ENCODE peak calls at places on chromosomes 13 and 19, in seven cellular contexts. P is mammary epithelial cell; H is CD8-positive, alpha-beta memory T cell; U is aorta; N is endothelial cell of umbilical vein; V is IMR-90; W is fibroblast of lung. F is an unnamed sample. For H3K4me1, the result is how much of the 10 kb centered on the place peaks cover.

GRCh38 chr19:43639507-43640423 is at the start of gene CADM4:
- DNase-seq in V (no peak), N (no peak), H (peak), P (no peak), U (no peak), W (no peak), F (no peak)

GRCh38 chr19:662207-662961 is 630 bp downstream of the RNF126 start:
- DNase-seq in H (peak), U (no peak), V (peak), P (peak), W (peak), N (peak), F (peak)

GRCh38 chr19:34366670-34367423 is 1.9 kb downstream of the GPI start:
- DNase-seq in N (no peak), W (peak), V (peak), U (no peak), P (peak), H (no peak), F (peak)

GRCh38 chr19:16289594-16289993 is 35.0 kb upstream of the KLF2 start:
- DNase-seq in H (no peak), U (no peak), V (no peak), W (no peak), P (no peak), N (no peak), F (no peak)

GRCh38 chr19:33862991-33863390 is 66.3 kb downstream of the KCTD15 start:
- DNase-seq in V (no peak), U (no peak), W (no peak), N (no peak), H (no peak), P (no peak), F (no peak)

GRCh38 chr19:49689133-49690072 is at the start of gene ADM5:
- DNase-seq in V (no peak), P (no peak), U (no peak), W (no peak), N (peak), H (no peak), F (no peak)

GRCh38 chr19:46049597-46049996 is 8.8 kb upstream of the IGFL4 start:
- DNase-seq in V (no peak), U (no peak), H (no peak), P (peak), N (no peak), W (no peak), F (peak)

GRCh38 chr13:78241278-78241919 is 322.8 kb upstream of the EDNRB start:
- DNase-seq in W (peak), P (no peak), U (no peak), H (no peak), V (peak), N (peak), F (peak)

GRCh38 chr13:111047326-111047725 is 67.8 kb upstream of the ARHGEF7 start:
- DNase-seq in V (no peak), P (no peak), N (no peak), W (no peak), H (no peak), U (no peak), F (no peak)

GRCh38 chr13:30739646-30740642 is 4.6 kb downstream of the ALOX5AP start:
- DNase-seq in P (peak), V (peak), W (peak), H (peak), U (no peak), N (peak), F (no peak)

GRCh38 chr19:661427-662196 is 1.4 kb downstream of the RNF126 start:
- DNase-seq in N (no peak), U (no peak), H (peak), W (no peak), P (peak), V (no peak), F (no peak)

GRCh38 chr13:26475176-26476110 is 82.0 kb upstream of the WASF3 start:
- DNase-seq in N (no peak), P (no peak), V (no peak), H (no peak), W (no peak), U (no peak), F (no peak)

GRCh38 chr13:83839158-83839557 is 43.1 kb downstream of the SLITRK1 start:
- DNase-seq in H (no peak), W (no peak), N (no peak), V (no peak), U (no peak), P (no peak), F (no peak)

GRCh38 chr19:4009990-4010807 is 2.7 kb downstream of the PIAS4 start:
- DNase-seq in H (no peak), P (no peak), U (no peak), N (no peak), V (peak), W (no peak), F (peak)

GRCh38 chr13:45331981-45332830 is 8.8 kb downstream of the TPT1 start:
- DNase-seq in P (peak), V (peak), N (peak), U (no peak), W (peak), H (no peak), F (no peak)

GRCh38 chr13:40666905-40667621 is 622 bp upstream of the FOXO1 start:
- DNase-seq in P (no peak), U (peak), N (no peak), V (no peak), W (no peak), H (peak), F (peak)

GRCh38 chr13:95643814-95644598 is 500 bp downstream of the DZIP1 start:
- DNase-seq in H (no peak), U (peak), N (peak), V (peak), W (peak), P (peak), F (peak)

GRCh38 chr19:48746738-48747575 is at the start of gene IZUMO1:
- DNase-seq in N (peak), U (peak), W (peak), V (peak), P (no peak), H (no peak), F (peak)

GRCh38 chr13:111021270-111021669 is 93.8 kb upstream of the ARHGEF7 start:
- DNase-seq in V (no peak), W (no peak), N (no peak), P (no peak), U (no peak), H (no peak), F (no peak)

GRCh38 chr13:112696869-112697465 is 7.1 kb downstream of the ATP11A start:
- DNase-seq in N (no peak), H (no peak), P (no peak), W (no peak), V (no peak), U (no peak), F (no peak)

GRCh38 chr19:10548746-10549276 is 5.1 kb downstream of the ATG4D start:
- DNase-seq in W (no peak), H (no peak), P (no peak), U (no peak), V (no peak), N (no peak), F (no peak)

GRCh38 chr13:40371531-40372125 is 294.8 kb downstream of the FOXO1 start:
- DNase-seq in N (no peak), V (no peak), H (no peak), W (no peak), U (no peak), P (no peak), F (no peak)

GRCh38 chr19:45179063-45179847 is 671 bp downstream of the BLOC1S3 start:
- DNase-seq in H (peak), N (no peak), U (peak), V (peak), W (peak), P (peak), F (peak)

GRCh38 chr19:47343194-47343802 is 5.8 kb upstream of the DHX34 start:
- DNase-seq in N (no peak), P (no peak), H (no peak), W (no peak), V (no peak), U (no peak), F (no peak)

GRCh38 chr13:51858433-51859247 is 3.1 kb upstream of the CCDC70 start:
- DNase-seq in P (peak), U (no peak), H (no peak), N (no peak), W (no peak), V (no peak), F (no peak)

GRCh38 chr13:91351980-91352379 is 4.5 kb downstream of the MIR17HG start:
- DNase-seq in W (no peak), V (no peak), H (no peak), N (no peak), P (no peak), U (no peak), F (no peak)

GRCh38 chr13:26663801-26664200 is 96.8 kb downstream of the GPR12 start:
- DNase-seq in H (no peak), W (no peak), U (no peak), P (peak), V (no peak), N (peak), F (no peak)

GRCh38 chr19:35768082-35768421 is 7.3 kb upstream of the ARHGAP33 start:
- DNase-seq in W (no peak), V (no peak), P (no peak), N (no peak), H (no peak), U (no peak), F (no peak)

GRCh38 chr13:87889241-87889640 is 218.1 kb downstream of the SLITRK5 start:
- DNase-seq in N (no peak), U (no peak), V (no peak), H (no peak), P (no peak), W (no peak), F (no peak)

GRCh38 chr19:44554641-44555246 is 25.3 kb upstream of the CEACAM20 start:
- DNase-seq in N (no peak), P (no peak), W (no peak), V (no peak), H (no peak), U (no peak), F (no peak)

GRCh38 chr13:97468331-97468730 is 34.4 kb downstream of the RAP2A start:
- DNase-seq in W (no peak), U (no peak), V (peak), N (no peak), H (no peak), P (no peak), F (no peak)

GRCh38 chr13:97369269-97369893 is 64.6 kb upstream of the RAP2A start:
- DNase-seq in W (no peak), H (no peak), U (no peak), N (peak), P (no peak), V (no peak), F (no peak)

GRCh38 chr13:44415815-44416214 is 42.2 kb downstream of the SERP2 start:
- DNase-seq in V (no peak), H (no peak), P (no peak), W (no peak), N (no peak), U (no peak), F (no peak)

GRCh38 chr19:52331757-52332156 is 4.3 kb upstream of the ZNF610 start:
- DNase-seq in V (no peak), N (no peak), W (peak), H (no peak), P (peak), U (no peak), F (no peak)

GRCh38 chr19:45607071-45608029 is 5.3 kb upstream of the GPR4 start:
- DNase-seq in W (peak), P (peak), H (peak), U (peak), N (peak), V (peak), F (peak)

DNA sequence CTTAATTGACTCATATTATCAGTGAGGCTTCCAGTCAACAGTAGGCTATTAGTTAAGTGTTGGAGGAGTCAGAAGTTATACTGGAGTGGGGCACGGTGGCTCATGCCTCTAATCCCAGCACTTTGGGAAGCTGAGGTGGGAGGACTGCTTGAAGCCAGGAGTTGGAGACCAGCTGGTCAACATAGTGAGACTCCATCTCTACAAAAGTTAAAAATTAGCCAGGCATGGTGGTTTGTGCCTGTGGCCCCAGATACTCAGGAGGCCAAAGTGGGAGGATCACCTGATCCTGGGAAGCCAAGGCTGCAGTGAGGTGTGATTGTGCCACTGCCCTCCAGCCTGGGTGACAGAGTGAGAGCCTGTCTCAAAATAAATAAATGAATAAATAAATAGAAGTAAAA is 53.2 kb downstream of the COMP start:
- DNase-seq in U (no peak), N (no peak), W (no peak), H (no peak), P (no peak), V (no peak), F (no peak)
- H3K4me1 ChIP-seq in U (under half), N (under half), W (under half), H (under half), P (under half), V (under half), F (under half)

GRCh38 chr19:37079238-37079637 is 1.0 kb downstream of the ZNF420 start:
- DNase-seq in V (no peak), N (no peak), W (no peak), P (peak), H (no peak), U (no peak), F (no peak)
- H3K4me1 ChIP-seq in V (under half), N (under half), W (under half), P (under half), H (under half), U (under half), F (under half)

GRCh38 chr13:46596501-46596900 is 43.5 kb downstream of the LRCH1 start:
- DNase-seq in V (no peak), P (peak), H (no peak), U (no peak), W (no peak), N (no peak), F (no peak)

GRCh38 chr13:46595136-46595917 is 42.4 kb downstream of the LRCH1 start:
- DNase-seq in N (peak), H (no peak), V (peak), P (peak), W (peak), U (no peak), F (no peak)

GRCh38 chr13:46595918-46596315 is 42.9 kb downstream of the LRCH1 start:
- DNase-seq in W (no peak), H (no peak), P (no peak), N (no peak), V (no peak), U (no peak), F (no peak)

GRCh38 chr13:46592410-46592809 is 39.4 kb downstream of the LRCH1 start:
- DNase-seq in H (no peak), W (peak), V (no peak), P (no peak), U (no peak), N (no peak), F (no peak)

GRCh38 chr13:46593403-46593802 is 40.4 kb downstream of the LRCH1 start:
- DNase-seq in P (no peak), W (no peak), N (no peak), H (no peak), U (no peak), V (no peak), F (no peak)
- H3K4me1 ChIP-seq in P (under half), W (under half), N (under half), H (half or more), U (under half), V (under half), F (under half)

DNA sequence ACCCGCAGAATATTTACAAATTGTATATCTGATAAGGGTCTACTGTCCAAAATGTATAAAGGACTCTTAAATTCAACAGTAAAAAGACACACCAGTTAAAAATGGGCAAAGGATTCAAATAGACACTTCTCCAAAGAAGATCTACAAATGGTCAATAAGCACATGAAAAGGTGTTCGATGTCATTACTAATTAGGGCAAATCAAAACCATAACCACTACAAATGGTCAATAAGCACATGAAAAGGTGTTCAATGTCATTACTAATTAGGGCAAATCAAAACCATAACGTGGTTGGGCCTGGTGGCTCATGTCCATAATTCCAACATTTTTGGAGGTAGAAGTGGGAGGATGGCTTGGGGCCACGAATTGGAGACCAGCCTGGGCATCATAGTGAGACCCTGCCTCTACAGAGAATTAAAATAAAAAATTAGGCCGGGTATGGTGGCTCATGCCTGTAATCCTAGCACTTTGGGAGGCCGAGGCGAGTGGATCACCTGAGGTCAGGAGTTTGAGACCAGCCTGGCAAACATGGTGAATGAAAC is 40.5 kb downstream of the ACTN4 start:
- DNase-seq in V (no peak), N (no peak), P (no peak), H (no peak), W (no peak), U (no peak), F (no peak)
- H3K4me1 ChIP-seq in V (under half), N (half or more), P (half or more), H (half or more), W (under half), U (under half), F (under half)

DNA sequence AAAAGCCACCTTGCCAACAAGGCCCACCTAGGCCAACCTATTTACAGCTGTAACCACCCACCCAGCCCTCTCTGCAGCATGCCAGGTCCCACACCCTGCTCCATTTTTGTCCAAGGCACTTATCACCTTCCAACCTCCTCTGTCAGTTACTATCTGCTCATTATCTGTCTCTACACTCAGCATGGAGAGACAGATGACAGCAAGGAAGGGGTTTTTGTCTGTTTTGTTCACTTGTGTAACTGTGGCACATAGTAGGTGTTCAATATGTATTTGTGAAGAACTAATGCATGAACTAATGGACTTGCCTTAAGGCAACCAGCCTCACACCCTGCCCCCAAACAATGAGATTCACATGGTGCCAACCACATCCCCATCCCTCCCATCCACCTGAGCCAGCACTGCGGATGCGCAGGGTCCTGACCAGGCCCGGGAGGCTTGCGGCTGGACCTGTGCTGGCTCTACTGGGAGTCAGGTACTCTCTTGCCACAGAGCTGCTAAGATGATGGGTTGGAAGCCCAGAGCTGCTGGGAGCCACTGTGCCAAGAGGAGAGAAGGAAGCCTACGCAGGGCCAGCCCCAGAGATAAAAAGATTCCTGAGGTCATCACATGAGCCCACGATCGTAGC is 17.2 kb downstream of the DEDD2 start:
- DNase-seq in W (no peak), V (no peak), H (no peak), N (no peak), U (peak), P (no peak), F (no peak)
- H3K4me1 ChIP-seq in W (under half), V (under half), H (half or more), N (under half), U (under half), P (under half), F (under half)

GRCh38 chr13:22549126-22549525 is 631.7 kb upstream of the SGCG start:
- DNase-seq in P (no peak), H (no peak), U (no peak), V (no peak), W (no peak), N (no peak), F (no peak)
- H3K4me1 ChIP-seq in P (under half), H (under half), U (under half), V (under half), W (under half), N (under half), F (under half)

GRCh38 chr13:99226493-99226892 is 25.8 kb downstream of the UBAC2 start:
- DNase-seq in W (peak), P (no peak), V (no peak), U (no peak), H (no peak), N (no peak), F (no peak)
- H3K4me1 ChIP-seq in W (under half), P (under half), V (under half), U (under half), H (half or more), N (under half), F (under half)

DNA sequence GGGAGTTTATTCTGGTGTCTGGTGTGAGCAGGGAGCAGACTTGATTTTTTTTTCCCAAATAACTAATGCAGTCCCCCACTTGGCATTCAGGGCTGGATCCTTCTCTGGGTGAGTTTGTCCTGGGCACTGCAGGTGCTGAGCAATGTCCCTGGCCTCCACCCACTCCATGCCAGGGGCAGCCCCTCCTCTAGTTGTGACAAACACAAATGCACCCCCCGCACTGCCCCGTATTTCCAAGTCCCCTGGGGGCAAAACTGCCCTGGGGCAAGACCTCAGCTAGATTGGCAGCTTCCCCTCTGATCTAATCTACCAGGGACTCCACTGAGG is 6.4 kb downstream of the MOB3A start:
- DNase-seq in H (no peak), U (no peak), V (no peak), W (no peak), N (no peak), P (no peak), F (no peak)
- H3K4me1 ChIP-seq in H (half or more), U (under half), V (under half), W (under half), N (under half), P (half or more), F (under half)